ENCODE peak calls at places on chromosomes 11 and 22, in ten cellular contexts. O is osteoblast, Z is neural progenitor cell, L is cardiac muscle cell, F is esophagus muscularis mucosa, R is NB4, D is cardiac fibroblast, B is gastrocnemius medialis, Q is mucosa of descending colon, X is endothelial cell of umbilical vein. H is an unnamed sample.

GRCh38 chr22:33357894-33358440 is 299.8 kb upstream of the SYN3 start:
- DNase-seq in O (no peak), Z (no peak), L (no peak), F (peak; percentile 79), R (no peak), D (no peak), B (no peak), Q (no peak), X (no peak), H (no peak)

GRCh38 chr11:127925430-127925829 is 661.9 kb downstream of the ETS1 start:
- DNase-seq in O (no peak), Z (no peak), L (peak; percentile 21), F (no peak), R (no peak), D (no peak), B (no peak), Q (no peak), X (no peak), H (no peak)

GRCh38 chr11:71459076-71459766 is 6.2 kb downstream of the NADSYN1 start:
- DNase-seq in O (no peak), Z (no peak), L (no peak), F (no peak), R (no peak), D (no peak), B (no peak), Q (no peak), X (no peak), H (no peak)

GRCh38 chr11:123525072-123525471 is 95.0 kb downstream of the GRAMD1B start:
- DNase-seq in O (peak; percentile 48), Z (no peak), L (no peak), F (no peak), R (no peak), D (no peak), B (no peak), Q (no peak), X (no peak), H (no peak)

GRCh38 chr11:73047773-73048371 is 94.2 kb downstream of the FCHSD2 start:
- DNase-seq in O (no peak), Z (no peak), L (no peak), F (no peak), R (no peak), D (no peak), B (no peak), Q (no peak), X (peak; percentile 34), H (peak; percentile 33)

GRCh38 chr22:19986410-19987341 is 29.9 kb downstream of the ARVCF start:
- DNase-seq in O (peak; percentile 100), Z (peak; percentile 93), L (peak; percentile 75), F (no peak), R (peak; percentile 75), D (peak; percentile 76), B (peak; percentile 73), Q (peak; percentile 78), X (peak; percentile 77), H (peak; percentile 11)

GRCh38 chr11:104127828-104128227 is 36.1 kb downstream of the PDGFD start:
- DNase-seq in O (peak; percentile 55), Z (no peak), L (peak; percentile 64), F (no peak), R (no peak), D (peak; percentile 73), B (no peak), Q (no peak), X (no peak), H (no peak)

GRCh38 chr11:102783720-102784119 is 3.3 kb upstream of the MMP10 start:
- DNase-seq in O (no peak), Z (no peak), L (no peak), F (no peak), R (no peak), D (no peak), B (no peak), Q (no peak), X (no peak), H (peak; percentile 96)

GRCh38 chr11:102573851-102574250 is 43.3 kb upstream of the MMP7 start:
- DNase-seq in O (no peak), Z (no peak), L (peak; percentile 69), F (no peak), R (peak; percentile 70), D (peak; percentile 33), B (no peak), Q (no peak), X (no peak), H (no peak)

GRCh38 chr11:121048464-121049233 is 24.7 kb downstream of the TBCEL start:
- DNase-seq in O (peak; percentile 70), Z (no peak), L (no peak), F (no peak), R (no peak), D (no peak), B (no peak), Q (no peak), X (no peak), H (peak; percentile 69)

GRCh38 chr11:26842458-26842841 is 120.6 kb upstream of the SLC5A12 start:
- DNase-seq in O (no peak), Z (no peak), L (peak; percentile 75), F (no peak), R (no peak), D (peak; percentile 87), B (peak; percentile 37), Q (no peak), X (no peak), H (no peak)

GRCh38 chr11:7197469-7197868 is 54.2 kb upstream of the SYT9 start:
- DNase-seq in O (no peak), Z (no peak), L (no peak), F (no peak), R (no peak), D (no peak), B (no peak), Q (no peak), X (no peak), H (no peak)

GRCh38 chr11:72144807-72145565 is 9.5 kb downstream of the FOLR3 start:
- DNase-seq in O (no peak), Z (no peak), L (peak; percentile 36), F (no peak), R (no peak), D (peak; percentile 32), B (no peak), Q (peak; percentile 27), X (no peak), H (no peak)

GRCh38 chr11:100994966-100995365 is 134.6 kb downstream of the PGR start:
- DNase-seq in O (no peak), Z (no peak), L (no peak), F (no peak), R (no peak), D (no peak), B (no peak), Q (no peak), X (no peak), H (no peak)

GRCh38 chr11:46291441-46292143 is 14.1 kb downstream of the CREB3L1 start:
- DNase-seq in O (peak; percentile 92), Z (no peak), L (peak; percentile 82), F (no peak), R (no peak), D (peak; percentile 80), B (no peak), Q (no peak), X (no peak), H (no peak)

GRCh38 chr22:46196268-46196667 is 45.9 kb downstream of the PPARA start:
- DNase-seq in O (no peak), Z (no peak), L (no peak), F (no peak), R (no peak), D (no peak), B (peak; percentile 86), Q (peak; percentile 70), X (no peak), H (no peak)

DNA sequence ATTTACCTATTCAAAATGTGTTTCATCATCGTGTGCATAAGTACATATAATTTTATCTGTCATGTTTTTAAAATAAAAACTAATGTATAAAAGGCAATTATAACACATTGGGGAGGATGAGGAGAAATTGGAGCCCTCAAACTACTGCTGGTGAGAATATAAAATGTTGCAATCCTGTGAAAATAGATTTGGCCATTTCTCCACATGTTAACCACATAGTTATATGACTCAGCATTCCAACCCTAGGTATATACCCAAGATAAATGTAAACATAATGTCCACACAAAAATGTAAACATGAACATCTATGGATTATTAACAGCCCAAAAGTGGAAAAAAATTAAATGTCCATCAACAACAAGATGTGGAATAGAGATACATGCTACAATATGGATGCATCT is 928.0 kb upstream of the FAT3 start:
- DNase-seq in O (no peak), Z (no peak), L (no peak), F (no peak), R (peak; percentile 14), D (no peak), B (no peak), Q (no peak), X (no peak), H (no peak)
- TF ChIP-seq CTCF in O (no peak), Z (no peak), L (no peak), F (no peak), R (no peak), D (no peak), B (no peak), Q (no peak), X (no peak), H (no peak)

DNA sequence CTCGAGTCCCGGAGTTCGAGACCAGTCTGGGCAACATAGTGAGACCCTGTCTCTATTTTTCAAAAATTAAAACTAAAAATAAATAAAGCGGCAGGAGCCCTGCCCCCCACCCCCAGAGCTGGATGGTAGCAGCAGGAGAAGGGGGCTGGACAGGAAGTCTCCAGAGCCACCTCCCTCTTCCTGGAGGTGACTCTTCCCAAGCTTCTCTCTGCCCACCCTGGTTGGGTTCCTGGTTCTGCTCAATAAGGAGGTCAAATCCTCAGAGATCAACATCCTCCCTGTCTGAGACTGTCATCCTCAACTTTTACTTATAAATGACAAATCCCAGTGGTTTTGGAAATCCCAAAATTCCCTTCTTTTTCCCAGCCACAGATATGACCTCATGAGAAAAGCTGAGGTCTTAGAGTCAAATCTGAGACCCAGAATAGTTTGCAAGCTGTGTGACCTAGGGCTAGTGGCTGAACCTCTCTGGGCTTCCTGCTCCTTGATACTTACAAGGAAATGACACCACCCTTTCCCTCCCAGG is 987 bp downstream of the C1QTNF6 start:
- DNase-seq in O (no peak), Z (no peak), L (no peak), F (no peak), R (no peak), D (peak; percentile 58), B (no peak), Q (no peak), X (peak; percentile 37), H (no peak)
- H3K4me3 ChIP-seq in O (peak overlapping the region; percentile 70), Z (peak overlapping the region; percentile 34), L (no peak overlapping the region), F (peak overlapping the region; percentile 14), R (no peak overlapping the region), D (peak overlapping the region; percentile 56), B (no peak overlapping the region), Q (no peak overlapping the region), X (peak overlapping the region; percentile 36), H (no peak overlapping the region)

GRCh38 chr11:15276616-15277015 is 161.9 kb downstream of the INSC start:
- DNase-seq in O (no peak), Z (peak; percentile 61), L (peak; percentile 6), F (no peak), R (peak; percentile 4), D (peak; percentile 12), B (no peak), Q (no peak), X (no peak), H (no peak)
- TF ChIP-seq CTCF in O (peak; percentile 32), Z (peak; percentile 67), L (peak; percentile 27), F (peak; percentile 12), R (peak; percentile 27), D (peak; percentile 20), B (no peak), Q (no peak), X (no peak), H (peak; percentile 31)

DNA sequence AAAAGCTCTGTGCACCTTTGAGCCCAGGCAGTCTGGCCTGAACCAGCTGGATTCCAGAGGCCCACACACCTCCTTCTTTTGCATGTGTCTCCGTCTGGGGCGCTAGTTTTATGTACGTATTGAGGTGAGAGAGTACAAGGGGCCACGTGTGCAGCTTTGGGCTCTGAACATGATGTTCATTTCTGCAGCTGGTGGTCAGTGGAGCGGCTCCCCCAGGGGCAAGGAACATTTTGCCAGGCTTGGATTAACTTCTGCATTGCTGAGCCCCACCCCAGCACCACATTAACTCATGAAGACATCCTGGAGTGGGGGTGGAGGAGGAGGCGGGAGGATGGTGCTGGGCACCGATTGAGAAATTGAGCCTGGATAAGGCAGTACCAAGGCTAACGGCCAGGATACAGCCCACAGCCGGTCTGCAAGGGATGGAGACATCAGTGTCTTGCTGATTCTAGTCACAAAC is 13.8 kb downstream of the USP2 start:
- DNase-seq in O (no peak), Z (no peak), L (no peak), F (no peak), R (peak; percentile 95), D (no peak), B (peak; percentile 77), Q (no peak), X (no peak), H (no peak)
- H3K4me3 ChIP-seq in O (no peak overlapping the region), Z (no peak overlapping the region), L (no peak overlapping the region), F (no peak overlapping the region), R (no peak overlapping the region), D (no peak overlapping the region), B (no peak overlapping the region), Q (no peak overlapping the region), X (no peak overlapping the region), H (no peak overlapping the region)

H was measured in LNCaP clone FGC.